ENCODE peak calls at places on chromosomes 12 and 14, in seven cellular contexts. One of them, this sample, is unnamed.

GRCh38 chr14:99273025-99273723 is 1.2 kb upstream of the BCL11B start:
- DNase-seq in upper lobe of right lung: no peak
- DNase-seq in WTC11: peak
- DNase-seq in ELR: no peak
- DNase-seq in amniotic stem cell: no peak
- DNase-seq in stimulated activated CD8-positive, alpha-beta memory T cell treated with anti-CD3 and anti-CD28 coated beads, Interleukin-7, amount 100 ng/mL, for 4 hours: no peak
- DNase-seq in left cardiac atrium: no peak
- DNase-seq in this sample: no peak

GRCh38 chr14:55274760-55275159 is 3.5 kb downstream of the FBXO34 start:
- DNase-seq in upper lobe of right lung: no peak
- DNase-seq in WTC11: no peak
- DNase-seq in ELR: peak
- DNase-seq in amniotic stem cell: peak
- DNase-seq in stimulated activated CD8-positive, alpha-beta memory T cell treated with anti-CD3 and anti-CD28 coated beads, Interleukin-7, amount 100 ng/mL, for 4 hours: no peak
- DNase-seq in left cardiac atrium: no peak
- DNase-seq in this sample: no peak

GRCh38 chr12:48814313-48815280 is 3.7 kb upstream of the CACNB3 start:
- DNase-seq in upper lobe of right lung: peak
- DNase-seq in WTC11: peak
- DNase-seq in ELR: peak
- DNase-seq in amniotic stem cell: peak
- DNase-seq in stimulated activated CD8-positive, alpha-beta memory T cell treated with anti-CD3 and anti-CD28 coated beads, Interleukin-7, amount 100 ng/mL, for 4 hours: peak
- DNase-seq in left cardiac atrium: peak
- DNase-seq in this sample: peak

GRCh38 chr14:72142328-72142727 is 210.1 kb downstream of the RGS6 start:
- DNase-seq in upper lobe of right lung: no peak
- DNase-seq in WTC11: no peak
- DNase-seq in ELR: no peak
- DNase-seq in amniotic stem cell: no peak
- DNase-seq in stimulated activated CD8-positive, alpha-beta memory T cell treated with anti-CD3 and anti-CD28 coated beads, Interleukin-7, amount 100 ng/mL, for 4 hours: no peak
- DNase-seq in left cardiac atrium: no peak
- DNase-seq in this sample: no peak

GRCh38 chr12:32533971-32534590 is 134.7 kb downstream of the FGD4 start:
- DNase-seq in upper lobe of right lung: no peak
- DNase-seq in WTC11: no peak
- DNase-seq in ELR: peak
- DNase-seq in amniotic stem cell: no peak
- DNase-seq in stimulated activated CD8-positive, alpha-beta memory T cell treated with anti-CD3 and anti-CD28 coated beads, Interleukin-7, amount 100 ng/mL, for 4 hours: no peak
- DNase-seq in left cardiac atrium: peak
- DNase-seq in this sample: no peak

GRCh38 chr12:5083955-5084849 is 40.5 kb downstream of the KCNA5 start:
- DNase-seq in upper lobe of right lung: no peak
- DNase-seq in WTC11: no peak
- DNase-seq in ELR: peak
- DNase-seq in amniotic stem cell: peak
- DNase-seq in stimulated activated CD8-positive, alpha-beta memory T cell treated with anti-CD3 and anti-CD28 coated beads, Interleukin-7, amount 100 ng/mL, for 4 hours: no peak
- DNase-seq in left cardiac atrium: no peak
- DNase-seq in this sample: peak

GRCh38 chr14:105502446-105503295 is 11.6 kb downstream of the TEDC1 start:
- DNase-seq in upper lobe of right lung: peak
- DNase-seq in WTC11: no peak
- DNase-seq in ELR: no peak
- DNase-seq in amniotic stem cell: no peak
- DNase-seq in stimulated activated CD8-positive, alpha-beta memory T cell treated with anti-CD3 and anti-CD28 coated beads, Interleukin-7, amount 100 ng/mL, for 4 hours: no peak
- DNase-seq in left cardiac atrium: no peak
- DNase-seq in this sample: no peak

GRCh38 chr12:71599213-71599612 is 64.4 kb downstream of the ZFC3H1 start:
- DNase-seq in upper lobe of right lung: no peak
- DNase-seq in WTC11: no peak
- DNase-seq in ELR: no peak
- DNase-seq in amniotic stem cell: no peak
- DNase-seq in stimulated activated CD8-positive, alpha-beta memory T cell treated with anti-CD3 and anti-CD28 coated beads, Interleukin-7, amount 100 ng/mL, for 4 hours: no peak
- DNase-seq in left cardiac atrium: no peak
- DNase-seq in this sample: no peak

GRCh38 chr12:67424784-67425183 is 155.6 kb downstream of the CAND1 start:
- DNase-seq in upper lobe of right lung: no peak
- DNase-seq in WTC11: no peak
- DNase-seq in ELR: no peak
- DNase-seq in amniotic stem cell: no peak
- DNase-seq in stimulated activated CD8-positive, alpha-beta memory T cell treated with anti-CD3 and anti-CD28 coated beads, Interleukin-7, amount 100 ng/mL, for 4 hours: no peak
- DNase-seq in left cardiac atrium: no peak
- DNase-seq in this sample: no peak

GRCh38 chr14:68099348-68100045 is 279.9 kb downstream of the RAD51B start:
- DNase-seq in upper lobe of right lung: no peak
- DNase-seq in WTC11: no peak
- DNase-seq in ELR: no peak
- DNase-seq in amniotic stem cell: no peak
- DNase-seq in stimulated activated CD8-positive, alpha-beta memory T cell treated with anti-CD3 and anti-CD28 coated beads, Interleukin-7, amount 100 ng/mL, for 4 hours: no peak
- DNase-seq in left cardiac atrium: no peak
- DNase-seq in this sample: no peak

GRCh38 chr14:100696590-100696989 is 30.1 kb upstream of the DLK1 start:
- DNase-seq in upper lobe of right lung: no peak
- DNase-seq in WTC11: no peak
- DNase-seq in ELR: no peak
- DNase-seq in amniotic stem cell: no peak
- DNase-seq in stimulated activated CD8-positive, alpha-beta memory T cell treated with anti-CD3 and anti-CD28 coated beads, Interleukin-7, amount 100 ng/mL, for 4 hours: no peak
- DNase-seq in left cardiac atrium: no peak
- DNase-seq in this sample: no peak

This sample was measured in Kasumi-1.